ENCODE peak calls at places on chromosomes 5 and 9, in six cellular contexts. J is K562, G is HepG2, Q is GM12891, A is GM12878, M is H1. O is an unnamed sample.

GRCh38 chr9:18437315-18438200 is 36.4 kb upstream of the ADAMTSL1 start:
- DNase-seq in J (no peak), Q (no peak), M (no peak), A (no peak), G (peak), O (no peak)

GRCh38 chr5:96969401-96969800 is 33.5 kb downstream of the LNPEP start:
- DNase-seq in M (no peak), A (no peak), G (no peak), Q (no peak), J (no peak), O (no peak)

GRCh38 chr5:127313847-127314473 is 23.4 kb downstream of the MEGF10 start:
- DNase-seq in J (peak), G (peak), M (no peak), A (no peak), Q (no peak), O (peak)

GRCh38 chr5:80711938-80712337 is 57.2 kb upstream of the DHFR start:
- DNase-seq in G (peak), Q (no peak), A (no peak), J (no peak), M (no peak), O (no peak)

GRCh38 chr5:61370496-61370895 is 38.4 kb downstream of the ZSWIM6 start:
- DNase-seq in M (no peak), J (no peak), Q (no peak), G (no peak), A (no peak), O (no peak)

GRCh38 chr5:92637247-92637646 is 943.8 kb downstream of the NR2F1-AS1 start:
- DNase-seq in J (no peak), G (no peak), Q (no peak), A (no peak), M (no peak), O (no peak)

GRCh38 chr5:175696139-175696854 is 38.4 kb downstream of the HRH2 start:
- DNase-seq in G (no peak), Q (peak), A (peak), M (peak), J (peak), O (peak)

GRCh38 chr9:38761334-38761733 is 41.4 kb upstream of the FAM240B start:
- DNase-seq in Q (no peak), J (no peak), M (no peak), A (no peak), G (no peak), O (no peak)

GRCh38 chr5:170416526-170416925 is 27.4 kb upstream of the KCNMB1 start:
- DNase-seq in M (no peak), Q (no peak), A (no peak), J (no peak), G (no peak), O (no peak)

GRCh38 chr5:159034083-159034824 is 65.5 kb downstream of the EBF1 start:
- DNase-seq in Q (no peak), G (no peak), A (no peak), M (no peak), J (no peak), O (no peak)

GRCh38 chr5:176608142-176608705 is 1.7 kb downstream of the GPRIN1 start:
- DNase-seq in M (no peak), G (no peak), Q (no peak), A (no peak), J (no peak), O (no peak)

GRCh38 chr5:150473673-150474358 is 24.3 kb upstream of the RPS14 start:
- DNase-seq in J (no peak), M (peak), G (peak), Q (no peak), A (no peak), O (no peak)

GRCh38 chr9:19431361-19432171 is 22.8 kb downstream of the ACER2 start:
- DNase-seq in Q (no peak), A (no peak), G (no peak), J (no peak), M (no peak), O (no peak)

GRCh38 chr9:20984471-20984870 is 47.0 kb downstream of the HACD4 start:
- DNase-seq in G (no peak), Q (no peak), J (no peak), M (no peak), A (no peak), O (no peak)

GRCh38 chr5:179238628-179238970 is 106.7 kb downstream of the ADAMTS2 start:
- DNase-seq in M (no peak), J (no peak), Q (no peak), A (no peak), G (no peak), O (no peak)

GRCh38 chr9:69044226-69045219 is 9.0 kb downstream of the FXN start:
- DNase-seq in G (no peak), A (no peak), M (no peak), Q (no peak), J (no peak), O (no peak)

GRCh38 chr5:56358703-56359428 is 125.7 kb upstream of the ANKRD55 start:
- DNase-seq in A (no peak), M (no peak), G (peak), J (no peak), Q (no peak), O (no peak)

GRCh38 chr9:38488156-38488698 is 64.0 kb upstream of the IGFBPL1 start:
- DNase-seq in J (no peak), Q (no peak), G (no peak), A (no peak), M (no peak), O (no peak)

GRCh38 chr9:127035423-127035822 is 87.0 kb downstream of the ANGPTL2 start:
- DNase-seq in G (no peak), J (no peak), Q (no peak), A (no peak), M (no peak), O (no peak)

GRCh38 chr9:132973713-132974112 is 4.8 kb upstream of the GFI1B start:
- DNase-seq in Q (no peak), A (no peak), M (no peak), J (peak), G (no peak), O (no peak)

GRCh38 chr9:71793386-71794105 is 25.2 kb upstream of the CEMIP2 start:
- DNase-seq in M (no peak), Q (no peak), G (peak), A (no peak), J (no peak), O (no peak)

GRCh38 chr5:123670981-123671557 is 159.1 kb downstream of the CSNK1G3 start:
- DNase-seq in A (no peak), M (peak), Q (peak), J (peak), G (peak), O (no peak)

GRCh38 chr9:19199012-19199411 is 31.5 kb upstream of the DENND4C start:
- DNase-seq in M (no peak), Q (no peak), A (no peak), G (no peak), J (no peak), O (no peak)

GRCh38 chr5:13987843-13988464 is 43.5 kb upstream of the DNAH5 start:
- DNase-seq in Q (peak), J (peak), A (no peak), G (peak), M (no peak), O (peak)

GRCh38 chr9:134606951-134607733 is 34.5 kb upstream of the COL5A1 start:
- DNase-seq in A (no peak), G (no peak), Q (no peak), M (no peak), J (peak), O (no peak)

GRCh38 chr9:101440714-101441230 is 5.2 kb upstream of the ALDOB start:
- DNase-seq in G (peak), A (no peak), J (no peak), M (no peak), Q (no peak), O (no peak)

GRCh38 chr5:1323803-1324173 is 21.1 kb downstream of the CLPTM1L start:
- DNase-seq in G (no peak), Q (no peak), M (no peak), A (no peak), J (no peak), O (peak)

GRCh38 chr9:115234094-115234493 is 116.1 kb upstream of the TNC start:
- DNase-seq in Q (no peak), J (no peak), A (no peak), G (no peak), M (no peak), O (no peak)

GRCh38 chr5:132749506-132749905 is 2.3 kb downstream of the CCNI2 start:
- DNase-seq in G (no peak), Q (no peak), J (peak), A (no peak), M (no peak), O (no peak)

GRCh38 chr9:96655198-96655851 is at the start of gene PRXL2C:
- DNase-seq in A (no peak), J (peak), M (no peak), Q (no peak), G (peak), O (peak)

GRCh38 chr9:87013490-87013889 is 66.2 kb upstream of the GAS1 start:
- DNase-seq in M (no peak), Q (no peak), G (no peak), J (no peak), A (no peak), O (no peak)

GRCh38 chr9:87020169-87020935 is 73.0 kb upstream of the GAS1 start:
- DNase-seq in M (no peak), J (no peak), Q (no peak), A (no peak), G (no peak), O (no peak)

GRCh38 chr9:87011551-87011950 is 64.2 kb upstream of the GAS1 start:
- DNase-seq in A (no peak), Q (no peak), G (no peak), M (no peak), J (no peak), O (no peak)

DNA sequence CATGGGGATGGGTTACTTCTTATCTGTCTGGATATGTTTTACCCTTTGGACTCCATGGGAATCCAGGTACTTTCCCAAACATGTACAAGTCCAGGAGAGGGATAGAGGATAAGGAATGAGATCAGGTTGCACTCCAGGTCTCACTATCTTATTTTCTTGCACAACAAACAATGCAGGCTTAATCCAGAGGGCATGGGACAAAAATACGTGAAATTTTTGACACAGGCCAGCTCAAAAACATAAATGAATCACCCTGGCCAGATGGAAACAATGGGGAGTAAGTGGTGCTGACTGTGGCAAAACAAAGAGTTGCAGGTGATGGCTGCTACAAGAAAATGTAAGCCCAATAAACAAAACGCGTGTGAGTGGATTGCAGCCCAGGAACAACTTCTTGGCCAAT is 69.4 kb upstream of the GAS1 start:
- DNase-seq in G (no peak), Q (no peak), A (no peak), J (no peak), M (no peak), O (no peak)
- TF ChIP-seq POLR2AphosphoS5 in G (no peak), Q (no peak), A (no peak), J (no peak), M (no peak), O (no peak)

DNA sequence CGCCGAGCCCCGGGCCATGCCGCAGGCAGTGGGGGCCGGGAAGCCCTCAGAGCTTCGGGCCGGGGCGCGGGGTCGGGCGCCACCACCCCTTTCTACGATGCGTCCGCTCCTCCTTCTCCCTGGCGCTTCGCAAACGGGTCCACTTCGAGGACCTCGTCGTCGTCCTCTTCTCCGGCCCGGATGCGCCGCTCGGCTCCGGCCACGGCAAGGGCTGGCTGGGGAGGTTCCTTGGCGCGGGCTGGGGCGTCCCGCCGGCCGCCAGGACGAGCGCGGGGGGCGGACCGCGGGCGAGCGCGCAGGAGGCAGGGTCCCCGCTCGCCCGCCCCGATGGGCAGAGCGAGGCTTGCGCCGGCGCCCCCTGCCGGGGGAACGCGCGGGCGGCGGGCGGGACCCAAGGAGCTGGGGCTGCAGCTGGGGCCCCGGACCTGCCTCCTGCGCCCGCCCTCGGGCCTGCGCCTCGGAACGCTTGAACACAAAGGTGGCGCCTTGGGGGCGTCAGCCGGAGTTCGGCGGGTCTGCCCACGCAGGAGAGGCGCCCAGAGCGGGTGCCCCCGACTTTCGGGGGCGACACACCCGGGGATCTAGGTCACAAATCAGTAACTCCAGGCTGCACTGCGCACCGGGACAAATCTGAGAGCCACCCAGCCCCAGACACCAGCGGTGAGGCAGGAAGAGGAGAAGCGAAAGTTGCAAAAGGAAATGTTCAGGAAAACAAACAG is at the start of gene ROR2:
- DNase-seq in M (no peak), Q (peak), G (no peak), A (no peak), J (peak), O (peak)
- TF ChIP-seq POLR2A in M (no peak), Q (no peak), G (no peak), A (no peak), J (peak), O (no peak)

GRCh38 chr9:111561165-111561719 is 36.3 kb downstream of the ZNF483 start:
- DNase-seq in G (no peak), J (no peak), M (no peak), A (no peak), Q (no peak), O (no peak)

DNA sequence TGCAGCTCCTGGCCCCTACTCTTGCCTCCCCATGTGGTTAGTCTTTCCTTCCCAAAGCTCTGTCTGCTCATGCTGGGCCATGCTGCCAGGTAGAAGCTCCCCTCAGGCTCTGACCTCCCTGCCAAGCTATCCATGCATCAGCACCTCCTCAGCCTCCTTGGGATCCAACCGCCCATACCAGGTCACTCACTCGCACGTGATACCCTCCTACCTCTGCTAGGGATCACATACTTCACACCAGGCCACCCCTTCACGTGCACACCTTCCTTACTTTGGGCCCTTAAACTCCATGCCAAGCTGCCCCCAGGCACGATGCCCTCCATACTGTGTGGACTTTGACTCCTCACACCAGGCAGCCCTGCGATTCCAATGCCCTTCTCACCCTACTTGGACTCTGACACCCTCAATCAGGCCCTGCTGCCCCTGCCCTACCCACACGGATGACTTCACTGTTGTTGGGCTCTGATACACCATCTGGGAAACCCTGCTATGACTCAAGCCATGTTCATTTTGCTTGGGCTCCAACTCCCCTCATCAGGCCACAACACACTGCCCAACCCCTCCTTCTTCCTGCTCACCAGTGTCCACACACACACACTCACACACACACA is 34.1 kb downstream of the ZNF483 start:
- DNase-seq in G (no peak), J (no peak), Q (no peak), A (no peak), M (no peak), O (no peak)
- TF ChIP-seq TAF1 in G (no peak), J (no peak), Q (no peak), A (no peak), M (no peak), O (no peak)

DNA sequence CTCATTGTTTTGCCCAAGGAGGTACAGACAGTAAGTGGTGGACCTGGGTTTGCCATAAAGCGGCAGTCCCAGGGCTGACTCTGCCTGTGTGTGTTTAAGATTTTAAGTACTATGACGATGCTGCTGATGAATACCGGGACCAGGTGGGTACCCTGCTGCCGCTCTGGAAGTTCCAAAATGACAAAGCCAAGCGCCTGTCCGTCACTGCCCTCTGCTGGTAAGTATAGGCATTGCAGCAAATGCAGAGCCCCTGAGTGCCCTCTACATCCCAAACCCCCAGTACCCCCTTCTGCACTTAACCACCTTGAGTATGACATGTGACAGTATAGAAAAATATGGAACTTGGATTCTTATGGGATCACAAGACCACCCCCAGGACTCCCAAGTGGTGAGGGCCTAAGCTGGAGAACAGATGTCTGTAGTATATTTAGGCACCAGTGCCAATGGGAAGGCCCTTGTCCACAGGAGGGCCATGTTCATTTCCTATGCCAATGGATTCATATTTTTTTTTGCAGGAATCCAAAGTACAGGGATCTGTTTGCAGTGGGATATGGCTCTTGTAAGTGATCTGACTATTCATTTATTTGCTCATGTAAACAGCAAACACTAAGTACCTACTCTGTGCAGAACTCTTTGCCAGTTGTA is 22.0 kb downstream of the ENHO start:
- DNase-seq in J (peak), G (peak), Q (peak), M (no peak), A (no peak), O (peak)
- TF ChIP-seq POLR2AphosphoS5 in J (no peak), G (no peak), Q (no peak), M (no peak), A (no peak), O (no peak)